ENCODE peak calls at places on chromosomes 13 and 19, in eight cellular contexts. C is heart right ventricle, A is neural progenitor cell, V is tibial artery, D is uterus, Q is stomach, T is endodermal cell, H is heart left ventricle. E is an unnamed sample.

GRCh38 chr19:10855879-10856522 is 7.8 kb downstream of the C19orf38 start:
- DNase-seq in C (no peak), A (peak; percentile 44), V (no peak), D (no peak), Q (no peak), T (peak; percentile 83), H (no peak), E (no peak)

GRCh38 chr19:13165091-13165997 is 15.1 kb downstream of the IER2 start:
- DNase-seq in C (no peak), A (peak; percentile 40), V (no peak), D (no peak), Q (no peak), T (peak; percentile 82), H (no peak), E (no peak)

GRCh38 chr19:21317821-21318220 is 11.4 kb downstream of the ZNF708 start:
- DNase-seq in C (no peak), A (no peak), V (no peak), D (no peak), Q (no peak), T (no peak), H (peak; percentile 29), E (no peak)

GRCh38 chr13:39538826-39539555 is 64.0 kb downstream of the LHFPL6 start:
- DNase-seq in C (no peak), A (no peak), V (no peak), D (no peak), Q (no peak), T (no peak), H (no peak), E (no peak)

GRCh38 chr13:73938375-73939070 is 195.7 kb downstream of the KLF12 start:
- DNase-seq in C (no peak), A (no peak), V (no peak), D (no peak), Q (no peak), T (peak; percentile 55), H (no peak), E (no peak)

GRCh38 chr13:67726979-67727378 is 496.8 kb upstream of the PCDH9 start:
- DNase-seq in C (no peak), A (no peak), V (no peak), D (no peak), Q (no peak), T (no peak), H (no peak), E (no peak)

GRCh38 chr13:43433691-43434121 is 353.1 kb downstream of the ENOX1 start:
- DNase-seq in C (no peak), A (no peak), V (no peak), D (no peak), Q (no peak), T (no peak), H (no peak), E (no peak)

GRCh38 chr13:30847697-30848307 is 58.3 kb upstream of the MEDAG start:
- DNase-seq in C (peak; percentile 38), A (no peak), V (peak; percentile 82), D (peak; percentile 69), Q (no peak), T (no peak), H (no peak), E (no peak)

GRCh38 chr13:45385320-45385719 is 32.9 kb downstream of the SLC25A30 start:
- DNase-seq in C (no peak), A (no peak), V (no peak), D (no peak), Q (no peak), T (no peak), H (no peak), E (no peak)

GRCh38 chr13:32224916-32225315 is 90.2 kb downstream of the ZAR1L start:
- DNase-seq in C (no peak), A (no peak), V (no peak), D (no peak), Q (no peak), T (no peak), H (no peak), E (no peak)

GRCh38 chr19:45954132-45954531 is 19.5 kb downstream of the NOVA2 start:
- DNase-seq in C (no peak), A (peak; percentile 89), V (no peak), D (no peak), Q (no peak), T (no peak), H (no peak), E (no peak)

GRCh38 chr19:38890686-38891085 is 8.7 kb downstream of the SIRT2 start:
- DNase-seq in C (no peak), A (no peak), V (no peak), D (no peak), Q (no peak), T (no peak), H (peak; percentile 60), E (no peak)

GRCh38 chr19:13554506-13555235 is 48.4 kb upstream of the CACNA1A start:
- DNase-seq in C (no peak), A (no peak), V (no peak), D (no peak), Q (no peak), T (no peak), H (no peak), E (no peak)

DNA sequence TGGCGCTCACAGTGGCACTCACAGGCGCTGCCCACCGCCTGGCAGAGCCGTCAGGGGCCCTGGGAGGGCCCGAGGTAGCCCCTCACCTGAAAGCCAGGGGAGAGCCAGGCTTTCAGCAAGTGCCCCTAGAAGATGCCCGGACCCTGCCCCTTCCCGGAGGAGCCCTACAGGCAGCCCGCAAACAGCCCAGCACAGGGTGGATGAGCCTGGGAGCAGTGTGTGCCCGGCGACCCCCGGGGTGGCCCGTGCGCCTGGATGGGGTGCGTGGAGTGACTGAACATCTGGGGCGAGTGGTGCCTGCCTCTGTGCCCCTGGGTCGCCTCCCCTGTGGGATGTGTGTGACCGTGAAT is 1.4 kb downstream of the CRLF1 start:
- DNase-seq in C (no peak), A (no peak), V (no peak), D (no peak), Q (no peak), T (no peak), H (no peak), E (no peak)
- H3K27me3 ChIP-seq in C (peaks cover 95% of the 10 kb centered on the region), A (peaks cover 98% of the 10 kb centered on the region), V (no peaks in the 10 kb centered on the region), D (peaks cover 39% of the 10 kb centered on the region), Q (peaks cover 96% of the 10 kb centered on the region), T (peaks cover 85% of the 10 kb centered on the region), H (peaks cover 84% of the 10 kb centered on the region), E (peaks cover 12% of the 10 kb centered on the region)

DNA sequence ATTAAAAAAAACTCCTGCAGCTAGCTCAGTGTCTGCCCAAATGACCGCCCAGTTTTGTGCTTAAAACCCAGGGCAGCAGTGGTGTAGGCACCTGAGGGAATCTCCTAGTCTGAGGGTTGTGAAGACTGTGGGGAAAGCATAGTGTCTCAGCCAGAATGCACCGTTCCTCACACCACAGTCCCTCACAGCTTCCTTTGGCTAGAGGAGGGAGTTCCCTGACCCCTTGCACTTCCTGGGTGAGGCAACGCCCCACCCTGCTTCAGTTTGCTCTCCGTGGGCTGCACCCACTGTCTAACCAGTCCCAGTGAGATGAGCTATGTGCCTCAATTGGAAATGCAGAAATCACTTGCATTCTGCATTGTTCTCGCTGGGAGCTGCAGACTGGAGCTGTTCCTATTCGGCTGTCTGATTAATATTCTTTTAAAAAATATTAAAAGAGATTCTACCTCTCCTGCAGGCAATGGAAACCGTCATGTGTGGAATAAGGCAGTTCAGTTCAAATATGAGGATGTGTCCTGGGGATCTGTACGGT is 645.7 kb downstream of the FGF9 start:
- DNase-seq in C (no peak), A (no peak), V (no peak), D (no peak), Q (no peak), T (no peak), H (no peak), E (no peak)
- H3K9me3 ChIP-seq in C (no peaks in the 10 kb centered on the region), A (no peaks in the 10 kb centered on the region), V (no peaks in the 10 kb centered on the region), D (no peaks in the 10 kb centered on the region), Q (no peaks in the 10 kb centered on the region), T (no peaks in the 10 kb centered on the region), H (no peaks in the 10 kb centered on the region), E (no peaks in the 10 kb centered on the region)

GRCh38 chr19:49347835-49348234 is 12.6 kb downstream of the CD37 start:
- DNase-seq in C (no peak), A (peak; percentile 72), V (no peak), D (peak; percentile 46), Q (no peak), T (peak; percentile 86), H (no peak), E (no peak)
- TF ChIP-seq CTCF in C (no peak), A (peak; percentile 31), V (no peak), D (no peak), Q (no peak), T (peak; percentile 52), H (no peak), E (no peak)

DNA sequence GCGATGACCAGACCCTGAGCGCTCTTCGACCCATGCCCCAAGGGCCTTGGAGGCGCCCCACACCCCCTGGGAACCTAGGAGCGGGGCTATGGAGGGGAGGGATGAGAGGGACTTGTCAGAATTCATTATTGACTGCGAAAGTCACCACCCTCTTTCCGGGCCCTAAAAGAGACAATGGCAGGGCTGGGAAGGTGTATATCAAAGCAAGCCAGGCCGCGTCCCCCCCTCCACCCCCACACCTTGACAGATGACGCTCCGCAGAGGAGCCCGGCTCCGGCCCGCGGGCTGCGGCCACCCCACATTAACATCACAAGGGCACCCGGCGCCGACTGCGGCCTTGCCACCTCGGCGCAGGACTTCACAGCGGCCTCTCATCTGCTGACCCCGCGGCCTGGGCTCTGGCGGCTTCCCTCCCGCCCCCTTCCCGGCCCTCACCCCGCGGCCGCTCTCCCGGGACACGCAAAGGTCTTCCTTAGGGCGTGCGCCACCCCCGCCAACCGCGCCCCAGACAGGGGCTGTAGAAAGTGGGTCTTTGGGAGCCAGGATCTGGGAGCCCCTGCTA is 2.4 kb downstream of the CDX2 start:
- DNase-seq in C (no peak), A (peak; percentile 51), V (no peak), D (no peak), Q (peak; percentile 24), T (peak; percentile 90), H (no peak), E (no peak)
- H3K27me3 ChIP-seq in C (peaks cover 100% of the 10 kb centered on the region), A (peaks cover 100% of the 10 kb centered on the region), V (no peaks in the 10 kb centered on the region), D (peaks cover 6% of the 10 kb centered on the region), Q (peaks cover 100% of the 10 kb centered on the region), T (peaks cover 100% of the 10 kb centered on the region), H (peaks cover 100% of the 10 kb centered on the region), E (peaks cover 4% of the 10 kb centered on the region)

GRCh38 chr19:15864824-15865223 is 33.0 kb downstream of the CYP4F2 start:
- DNase-seq in C (no peak), A (no peak), V (no peak), D (no peak), Q (no peak), T (no peak), H (no peak), E (no peak)
- H3K9me3 ChIP-seq in C (no peaks in the 10 kb centered on the region), A (peaks cover 3% of the 10 kb centered on the region), V (no peaks in the 10 kb centered on the region), D (no peaks in the 10 kb centered on the region), Q (no peaks in the 10 kb centered on the region), T (peaks cover 41% of the 10 kb centered on the region), H (no peaks in the 10 kb centered on the region), E (no peaks in the 10 kb centered on the region)